ENCODE peak calls at places on chromosome 11, in ten cellular contexts. D is upper lobe of left lung, Z is transverse colon, L is prostate gland, F is stomach, M is GM23338, J is H1, R is sigmoid colon, P is spleen, A is suprapubic skin. I is an unnamed sample.

GRCh38 chr11:121141051-121141450 is 40.0 kb downstream of the TECTA start:
- DNase-seq in P (no peak), J (no peak), M (no peak), A (no peak), F (no peak), R (no peak), D (no peak), L (no peak), Z (no peak), I (no peak)

GRCh38 chr11:100927579-100927978 is 202.0 kb downstream of the PGR start:
- DNase-seq in A (no peak), F (no peak), M (peak; percentile 25), L (no peak), R (no peak), J (no peak), D (no peak), P (no peak), Z (no peak), I (no peak)

GRCh38 chr11:123216249-123216648 is 21.2 kb upstream of the CLMP start:
- DNase-seq in M (peak; percentile 89), D (no peak), F (no peak), P (no peak), J (no peak), Z (peak; percentile 43), A (no peak), R (no peak), L (no peak), I (no peak)

GRCh38 chr11:77672276-77672675 is 34.7 kb upstream of the CLNS1A start:
- DNase-seq in Z (peak; percentile 61), F (no peak), J (no peak), D (no peak), P (no peak), R (no peak), M (no peak), A (no peak), L (no peak), I (no peak)

GRCh38 chr11:101860694-101861371 is 54.0 kb upstream of the CEP126 start:
- DNase-seq in F (peak; percentile 38), P (no peak), A (no peak), R (no peak), D (peak; percentile 47), L (peak; percentile 27), Z (peak; percentile 29), M (peak; percentile 88), J (no peak), I (no peak)

GRCh38 chr11:13667245-13667644 is 1.2 kb upstream of the FAR1 start:
- DNase-seq in D (no peak), J (no peak), P (no peak), Z (no peak), M (no peak), A (no peak), L (no peak), R (no peak), F (no peak), I (no peak)

GRCh38 chr11:44928144-44928543 is 22.5 kb downstream of the TP53I11 start:
- DNase-seq in F (no peak), R (no peak), P (no peak), M (no peak), J (no peak), A (no peak), D (no peak), Z (no peak), L (no peak), I (no peak)

GRCh38 chr11:14075118-14075601 is 112.6 kb downstream of the SPON1 start:
- DNase-seq in M (peak; percentile 42), D (no peak), R (no peak), P (no peak), A (no peak), L (no peak), J (no peak), Z (no peak), F (no peak), I (no peak)

GRCh38 chr11:128494418-128495332 is 92.7 kb downstream of the ETS1 start:
- DNase-seq in F (no peak), J (no peak), M (no peak), L (no peak), P (no peak), Z (no peak), A (no peak), D (no peak), R (no peak), I (no peak)

GRCh38 chr11:119029069-119029339 is 1.7 kb downstream of the SLC37A4 start:
- DNase-seq in L (no peak), J (no peak), M (no peak), D (no peak), A (no peak), P (peak; percentile 48), Z (no peak), F (no peak), R (no peak), I (no peak)

GRCh38 chr11:119030029-119030328 is 698 bp downstream of the SLC37A4 start:
- DNase-seq in A (no peak), R (peak; percentile 72), J (no peak), M (no peak), P (no peak), Z (no peak), F (no peak), D (no peak), L (no peak), I (no peak)

GRCh38 chr11:119029340-119030028 is 1.2 kb downstream of the SLC37A4 start:
- DNase-seq in R (peak; percentile 63), Z (peak; percentile 87), D (no peak), F (peak; percentile 78), A (no peak), J (no peak), L (peak; percentile 48), M (no peak), P (peak; percentile 59), I (no peak)

GRCh38 chr11:119031912-119032280 is 1.2 kb upstream of the SLC37A4 start:
- DNase-seq in R (no peak), P (peak; percentile 9), D (no peak), F (no peak), Z (no peak), L (no peak), M (no peak), J (no peak), A (no peak), I (no peak)

DNA sequence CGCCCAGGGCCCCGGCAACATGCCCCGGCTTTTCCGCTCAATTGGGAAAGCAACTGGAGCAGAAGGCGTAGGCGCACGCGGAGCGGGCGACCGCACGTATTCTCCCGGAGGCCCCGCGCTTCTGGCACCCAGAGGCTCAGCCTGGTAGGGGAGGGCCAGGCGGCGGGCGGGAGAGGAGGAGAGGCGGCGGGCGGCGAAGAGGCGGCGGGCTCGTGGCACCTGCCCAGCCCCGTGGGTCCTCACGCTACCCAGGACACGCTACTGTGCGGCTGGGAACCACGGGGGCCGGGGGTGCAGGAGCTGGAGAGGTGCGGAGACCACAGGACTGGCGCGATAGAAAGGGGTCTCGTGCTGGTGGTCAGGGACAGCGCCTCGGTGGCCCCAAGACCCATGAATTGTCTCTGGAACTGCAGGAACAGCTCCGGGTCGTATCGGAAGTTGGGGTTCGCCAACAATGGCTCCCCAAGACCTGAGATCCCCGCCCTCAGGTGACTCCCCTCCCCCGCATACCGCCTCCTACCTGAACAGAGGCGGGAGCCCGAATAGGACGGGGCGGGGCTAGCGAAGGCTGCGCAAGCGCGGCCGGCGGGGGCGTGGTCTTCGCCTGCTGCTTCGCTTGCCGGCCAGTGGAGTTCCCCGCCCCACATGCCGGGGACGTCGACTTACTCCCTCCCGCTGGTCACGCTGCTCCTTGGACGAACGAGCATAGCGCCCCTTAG is at the start of gene SLC37A4:
- DNase-seq in M (peak; percentile 99), F (peak; percentile 99), Z (peak; percentile 100), P (peak; percentile 100), D (peak; percentile 100), R (peak; percentile 99), J (peak; percentile 100), A (peak; percentile 97), L (peak; percentile 98), I (peak; percentile 98)
- H3K27ac ChIP-seq in M (peak within 1 kb of the TSS; percentile 92), F (peak within 1 kb of the TSS; percentile 92), Z (peak within 1 kb of the TSS; percentile 92), P (peak within 1 kb of the TSS; percentile 87), D (peak within 1 kb of the TSS; percentile 86), R (peak within 1 kb of the TSS; percentile 79), J (peak within 1 kb of the TSS; percentile 89), A (peak within 1 kb of the TSS; percentile 92), L (peak within 1 kb of the TSS; percentile 93), I (peak within 1 kb of the TSS; percentile 90)

DNA sequence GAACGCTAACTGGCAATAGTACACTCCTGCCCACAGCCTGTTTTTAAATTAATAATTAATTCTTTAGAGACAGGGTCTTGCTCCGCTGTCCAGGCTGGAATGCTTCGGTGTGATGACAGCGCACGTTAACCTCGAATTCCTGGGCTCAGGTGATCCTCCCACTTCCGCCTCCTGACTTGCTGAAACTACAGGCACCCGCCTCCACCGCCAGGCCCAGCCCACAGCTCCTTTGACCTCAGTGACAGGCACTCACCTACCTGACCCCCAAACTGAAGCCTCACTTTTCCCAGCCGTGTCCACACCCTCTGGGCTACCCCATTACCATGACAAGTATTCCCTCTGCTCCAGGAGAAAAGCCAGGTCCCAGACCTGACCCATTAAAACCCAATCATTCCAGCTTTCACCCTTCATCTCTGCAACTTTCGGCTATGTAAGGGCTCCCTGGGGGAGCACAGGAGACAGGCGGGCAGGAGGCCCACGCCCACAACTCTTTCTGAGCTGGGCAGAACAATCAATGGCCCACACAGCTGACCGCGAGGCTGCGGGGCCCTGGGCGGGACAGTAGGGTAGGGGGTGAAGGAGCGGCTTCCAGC is 730 bp downstream of the LMNTD2 start:
- DNase-seq in F (peak; percentile 61), A (no peak), Z (peak; percentile 82), R (no peak), D (peak; percentile 64), J (peak; percentile 60), M (peak; percentile 73), P (peak; percentile 76), L (no peak), I (no peak)
- TF ChIP-seq POLR2AphosphoS5 in F (no peak), A (no peak), Z (peak; percentile 54), R (no peak), D (no peak), J (no peak), M (no peak), P (no peak), L (no peak), I (no peak)

DNA sequence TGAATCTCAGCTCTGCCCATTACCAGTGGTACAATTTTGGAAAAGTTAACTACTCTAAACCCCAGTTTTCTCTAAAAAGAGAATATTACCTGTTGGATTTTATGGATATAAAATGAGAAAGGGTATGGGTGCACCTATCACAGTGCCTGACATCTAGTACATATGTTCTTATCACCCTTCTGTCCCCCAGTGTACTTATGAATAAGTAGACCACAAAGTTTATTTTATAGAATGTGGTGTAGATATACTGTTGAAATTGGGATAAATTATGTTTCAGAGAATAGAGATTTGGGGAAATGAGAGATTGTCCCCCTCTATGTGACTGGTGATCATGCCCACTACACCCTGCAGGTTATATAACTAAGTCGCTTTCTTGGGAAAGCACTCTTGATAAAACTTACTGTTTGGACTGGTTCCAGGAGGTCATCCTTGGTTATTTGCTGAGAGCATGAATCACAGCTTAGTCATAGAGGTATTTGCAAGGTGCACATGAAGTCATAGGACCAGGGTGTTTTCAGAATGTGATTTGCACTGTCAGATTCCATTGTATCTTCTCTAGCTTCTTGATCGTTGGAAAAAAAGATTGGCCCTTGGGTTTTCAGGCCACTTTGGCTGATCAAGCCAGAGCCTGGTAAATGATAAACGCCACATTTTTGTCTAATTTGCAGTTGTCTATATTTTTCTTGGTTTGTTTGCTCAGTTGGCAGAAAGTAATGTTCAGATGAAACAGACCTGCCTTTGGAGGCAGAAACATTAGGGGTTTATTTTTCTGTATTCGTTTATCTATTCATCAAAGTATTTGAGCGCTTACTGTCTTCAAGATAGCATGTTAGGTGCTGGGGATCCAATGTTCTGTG is 21.3 kb downstream of the STX3 start:
- DNase-seq in J (no peak), M (no peak), A (no peak), L (peak; percentile 29), P (no peak), F (no peak), D (no peak), Z (no peak), R (no peak), I (no peak)
- H3K27ac ChIP-seq in J (no peak overlapping the region), M (no peak overlapping the region), A (no peak overlapping the region), L (no peak overlapping the region), P (peak overlapping the region; percentile 18), F (peak overlapping the region; percentile 7), D (peak overlapping the region; percentile 86), Z (peak overlapping the region; percentile 67), R (no peak overlapping the region), I (peak overlapping the region; percentile 50)

GRCh38 chr11:65478411-65479183 is 20.2 kb upstream of the MALAT1 start:
- DNase-seq in M (no peak), Z (peak; percentile 61), P (peak; percentile 82), L (no peak), J (no peak), F (peak; percentile 54), A (peak; percentile 75), R (peak; percentile 89), D (no peak), I (no peak)
- TF ChIP-seq POLR2AphosphoS5 in M (no peak), Z (peak; percentile 7), P (peak; percentile 70), L (no peak), J (no peak), F (peak; percentile 40), A (no peak), R (peak; percentile 76), D (peak; percentile 16), I (no peak)